ENCODE peak calls at places on chromosomes 2 and 18, in five cellular contexts. H is GM04504, Z is OCI-LY7, F is glutamatergic neuron, W is fibroblast of pulmonary artery. T is an unnamed sample.

GRCh38 chr2:163698857-163699256 is 37.0 kb downstream of the FIGN start:
- DNase-seq in Z (no peak), F (no peak), H (no peak), W (no peak), T (no peak)

GRCh38 chr2:146623771-146624170 is 1221.1 kb upstream of the ACVR2A start:
- DNase-seq in H (peak), Z (no peak), W (peak), F (no peak), T (no peak)

GRCh38 chr18:49006641-49007136 is 55.9 kb upstream of the SMAD7 start:
- DNase-seq in Z (no peak), W (no peak), F (no peak), H (no peak), T (no peak)

GRCh38 chr2:106159867-106160785 is 34.0 kb downstream of the UXS1 start:
- DNase-seq in W (no peak), F (no peak), Z (peak), H (no peak), T (no peak)

GRCh38 chr2:102027036-102027702 is 35.4 kb downstream of the IL1R2 start:
- DNase-seq in Z (no peak), H (peak), W (peak), F (no peak), T (no peak)

GRCh38 chr2:48445091-48445725 is 84.7 kb upstream of the STON1 start:
- DNase-seq in W (no peak), F (no peak), Z (no peak), H (no peak), T (no peak)

GRCh38 chr2:20650412-20650879 is 452 bp downstream of the HS1BP3 start:
- DNase-seq in W (peak), F (no peak), Z (peak), H (no peak), T (no peak)

GRCh38 chr2:177710889-177711288 is 318.3 kb downstream of the AGPS start:
- DNase-seq in W (no peak), H (no peak), F (no peak), Z (no peak), T (no peak)

GRCh38 chr2:122734756-122735155 is 979.3 kb downstream of the TSN start:
- DNase-seq in Z (no peak), F (no peak), W (peak), H (no peak), T (peak)

GRCh38 chr2:216533504-216534068 is 34.9 kb downstream of the RPL37A start:
- DNase-seq in F (peak), Z (no peak), H (no peak), W (no peak), T (no peak)

GRCh38 chr2:191678437-191679110 is 638 bp downstream of the NABP1 start:
- DNase-seq in F (peak), W (no peak), H (no peak), Z (peak), T (peak)

GRCh38 chr2:104443137-104443536 is 410.8 kb upstream of the POU3F3 start:
- DNase-seq in Z (no peak), W (no peak), F (no peak), H (no peak), T (no peak)

GRCh38 chr2:64090264-64090663 is 54.0 kb downstream of the PELI1 start:
- DNase-seq in F (no peak), Z (peak), W (no peak), H (no peak), T (no peak)

GRCh38 chr2:224646242-224646846 is 61.2 kb upstream of the CUL3 start:
- DNase-seq in H (peak), F (no peak), Z (peak), W (peak), T (peak)

GRCh38 chr2:28395334-28396061 is 2.8 kb downstream of the FOSL2 start:
- DNase-seq in Z (no peak), F (no peak), W (peak), H (peak), T (peak)

GRCh38 chr2:235557903-235558302 is 64.1 kb downstream of the AGAP1 start:
- DNase-seq in Z (no peak), W (no peak), H (no peak), F (no peak), T (no peak)

GRCh38 chr2:217057773-217058172 is 197.9 kb upstream of the TNP1 start:
- DNase-seq in Z (no peak), F (no peak), H (no peak), W (no peak), T (no peak)

GRCh38 chr2:118202707-118203303 is 114.5 kb downstream of the INSIG2 start:
- DNase-seq in H (peak), W (peak), F (peak), Z (peak), T (peak)

GRCh38 chr18:67519582-67519981 is 3.1 kb upstream of the DSEL start:
- DNase-seq in F (no peak), Z (no peak), W (peak), H (peak), T (no peak)